ENCODE peak calls at places on chromosomes 4 and X, in six cellular contexts. One of them, this sample, is unnamed.

GRCh38 chr4:2412534-2412884 is 5.9 kb downstream of the ZFYVE28 start:
- DNase-seq in EH: no peak
- DNase-seq in CD8-positive, alpha-beta T cell: peak; percentile 75
- DNase-seq in COR-L47: no peak
- DNase-seq in mesendoderm: no peak
- DNase-seq in adipocyte: no peak
- DNase-seq in this sample: no peak

GRCh38 chrX:28582494-28582893 is 4.8 kb upstream of the IL1RAPL1 start:
- DNase-seq in EH: no peak
- DNase-seq in CD8-positive, alpha-beta T cell: no peak
- DNase-seq in COR-L47: peak; percentile 9
- DNase-seq in mesendoderm: no peak
- DNase-seq in adipocyte: peak; percentile 55
- DNase-seq in this sample: no peak

GRCh38 chr4:48012819-48013218 is 3.7 kb downstream of the CNGA1 start:
- DNase-seq in EH: no peak
- DNase-seq in CD8-positive, alpha-beta T cell: no peak
- DNase-seq in COR-L47: no peak
- DNase-seq in mesendoderm: no peak
- DNase-seq in adipocyte: no peak
- DNase-seq in this sample: no peak

GRCh38 chr4:73922766-73923630 is 53.8 kb downstream of the CXCL1 start:
- DNase-seq in EH: peak; percentile 54
- DNase-seq in CD8-positive, alpha-beta T cell: no peak
- DNase-seq in COR-L47: peak; percentile 4
- DNase-seq in mesendoderm: no peak
- DNase-seq in adipocyte: peak; percentile 81
- DNase-seq in this sample: no peak

GRCh38 chr4:68904786-68905185 is 46.8 kb downstream of the UGT2A3 start:
- DNase-seq in EH: no peak
- DNase-seq in CD8-positive, alpha-beta T cell: no peak
- DNase-seq in COR-L47: peak; percentile 41
- DNase-seq in mesendoderm: peak; percentile 71
- DNase-seq in adipocyte: no peak
- DNase-seq in this sample: no peak

GRCh38 chr4:189187531-189188052 is 753.1 kb upstream of the FRG1 start:
- DNase-seq in EH: no peak
- DNase-seq in CD8-positive, alpha-beta T cell: no peak
- DNase-seq in COR-L47: no peak
- DNase-seq in mesendoderm: no peak
- DNase-seq in adipocyte: no peak
- DNase-seq in this sample: no peak

GRCh38 chr4:96809563-96809962 is 969.7 kb downstream of the PDHA2 start:
- DNase-seq in EH: no peak
- DNase-seq in CD8-positive, alpha-beta T cell: no peak
- DNase-seq in COR-L47: no peak
- DNase-seq in mesendoderm: no peak
- DNase-seq in adipocyte: no peak
- DNase-seq in this sample: no peak

GRCh38 chr4:158810487-158811215 is 41.8 kb downstream of the FNIP2 start:
- DNase-seq in EH: peak; percentile 99
- DNase-seq in CD8-positive, alpha-beta T cell: no peak
- DNase-seq in COR-L47: no peak
- DNase-seq in mesendoderm: no peak
- DNase-seq in adipocyte: peak; percentile 91
- DNase-seq in this sample: no peak

GRCh38 chrX:142804085-142804484 is 221.6 kb upstream of the SPANXN4 start:
- DNase-seq in EH: no peak
- DNase-seq in CD8-positive, alpha-beta T cell: no peak
- DNase-seq in COR-L47: no peak
- DNase-seq in mesendoderm: peak; percentile 63
- DNase-seq in adipocyte: no peak
- DNase-seq in this sample: no peak

GRCh38 chr4:105350859-105351494 is 122.9 kb downstream of the PPA2 start:
- DNase-seq in EH: peak; percentile 13
- DNase-seq in CD8-positive, alpha-beta T cell: no peak
- DNase-seq in COR-L47: no peak
- DNase-seq in mesendoderm: no peak
- DNase-seq in adipocyte: peak; percentile 45
- DNase-seq in this sample: no peak

GRCh38 chr4:24611575-24611974 is 27.2 kb upstream of the DHX15 start:
- DNase-seq in EH: no peak
- DNase-seq in CD8-positive, alpha-beta T cell: no peak
- DNase-seq in COR-L47: no peak
- DNase-seq in mesendoderm: no peak
- DNase-seq in adipocyte: no peak
- DNase-seq in this sample: no peak

GRCh38 chr4:166169111-166169510 is 296.1 kb downstream of the TLL1 start:
- DNase-seq in EH: peak; percentile 33
- DNase-seq in CD8-positive, alpha-beta T cell: no peak
- DNase-seq in COR-L47: peak; percentile 25
- DNase-seq in mesendoderm: peak; percentile 30
- DNase-seq in adipocyte: no peak
- DNase-seq in this sample: no peak

GRCh38 chrX:48045410-48046311 is 25.8 kb downstream of the ZNF630 start:
- DNase-seq in EH: peak; percentile 25
- DNase-seq in CD8-positive, alpha-beta T cell: no peak
- DNase-seq in COR-L47: no peak
- DNase-seq in mesendoderm: peak; percentile 79
- DNase-seq in adipocyte: peak; percentile 53
- DNase-seq in this sample: no peak